ENCODE peak calls at places on chromosomes 12 and 14, in seven cellular contexts. F is fibroblast of pulmonary artery; K is CD8-positive, alpha-beta memory T cell; X is adrenal gland; R is SW 1271; C is hepatic stellate cell; W is NAMALWA. P is an unnamed sample.

GRCh38 chr12:106046301-106046846 is 92.4 kb downstream of the NUAK1 start:
- DNase-seq in F (no peak), K (no peak), X (no peak), R (no peak), C (no peak), W (no peak), P (no peak)

GRCh38 chr14:70416322-70416716 is 571 bp downstream of the SYNJ2BP start:
- DNase-seq in F (peak; percentile 18), K (no peak), X (no peak), R (peak; percentile 23), C (peak; percentile 18), W (no peak), P (peak; percentile 0)

GRCh38 chr14:89386214-89386886 is 30.7 kb downstream of the FOXN3 start:
- DNase-seq in F (no peak), K (no peak), X (peak; percentile 70), R (no peak), C (no peak), W (no peak), P (peak; percentile 41)

GRCh38 chr14:50658203-50658602 is 9.9 kb downstream of the SAV1 start:
- DNase-seq in F (peak; percentile 82), K (no peak), X (no peak), R (no peak), C (peak; percentile 42), W (no peak), P (peak; percentile 66)

GRCh38 chr12:49619286-49619685 is 4.1 kb upstream of the PRPF40B start:
- DNase-seq in F (peak; percentile 23), K (no peak), X (no peak), R (no peak), C (no peak), W (no peak), P (no peak)

GRCh38 chr12:132429122-132429931 is 60.6 kb upstream of the FBRSL1 start:
- DNase-seq in F (no peak), K (no peak), X (no peak), R (no peak), C (no peak), W (no peak), P (no peak)

GRCh38 chr14:23175823-23176222 is 7.6 kb downstream of the SLC7A8 start:
- DNase-seq in F (peak; percentile 83), K (no peak), X (no peak), R (no peak), C (no peak), W (no peak), P (no peak)

GRCh38 chr12:49959570-49960473 is 1.9 kb upstream of the AQP5 start:
- DNase-seq in F (peak; percentile 83), K (no peak), X (no peak), R (peak; percentile 71), C (peak; percentile 63), W (no peak), P (no peak)

GRCh38 chr12:30201301-30202160 is 417.8 kb upstream of the TMTC1 start:
- DNase-seq in F (peak; percentile 22), K (no peak), X (no peak), R (no peak), C (no peak), W (no peak), P (no peak)

GRCh38 chr14:67359319-67359774 is 257 bp downstream of the ATP6V1D start:
- DNase-seq in F (peak; percentile 66), K (peak; percentile 2), X (peak; percentile 71), R (no peak), C (peak; percentile 37), W (no peak), P (peak; percentile 45)

GRCh38 chr12:4796218-4796617 is 76.0 kb downstream of the GALNT8 start:
- DNase-seq in F (no peak), K (no peak), X (no peak), R (no peak), C (no peak), W (no peak), P (no peak)

GRCh38 chr14:103140316-103141109 is 17.3 kb downstream of the TNFAIP2 start:
- DNase-seq in F (no peak), K (no peak), X (no peak), R (no peak), C (no peak), W (peak; percentile 86), P (no peak)